ENCODE peak calls at places on chromosomes 12 and 14, in eight cellular contexts. One of them, this sample, is unnamed.

GRCh38 chr14:74019743-74020142 is 594 bp downstream of the BBOF1 start:
- DNase-seq in SJSA1: no peak
- DNase-seq in Peyer's patch: no peak
- DNase-seq in hepatocyte: peak
- DNase-seq in CD4-positive, alpha-beta memory T cell: no peak
- DNase-seq in breast epithelium: no peak
- DNase-seq in neural progenitor cell: peak
- DNase-seq in Jurkat, Clone E6-1: no peak
- DNase-seq in this sample: no peak

GRCh38 chr12:89179983-89180382 is 172.3 kb downstream of the DUSP6 start:
- DNase-seq in SJSA1: no peak
- DNase-seq in Peyer's patch: no peak
- DNase-seq in hepatocyte: peak
- DNase-seq in CD4-positive, alpha-beta memory T cell: no peak
- DNase-seq in breast epithelium: no peak
- DNase-seq in neural progenitor cell: no peak
- DNase-seq in Jurkat, Clone E6-1: no peak
- DNase-seq in this sample: peak

GRCh38 chr14:46259536-46259935 is 392.0 kb downstream of the RPL10L start:
- DNase-seq in SJSA1: no peak
- DNase-seq in Peyer's patch: no peak
- DNase-seq in hepatocyte: no peak
- DNase-seq in CD4-positive, alpha-beta memory T cell: no peak
- DNase-seq in breast epithelium: no peak
- DNase-seq in neural progenitor cell: peak
- DNase-seq in Jurkat, Clone E6-1: no peak
- DNase-seq in this sample: no peak

GRCh38 chr14:32408018-32408417 is 78.9 kb downstream of the AKAP6 start:
- DNase-seq in SJSA1: no peak
- DNase-seq in Peyer's patch: no peak
- DNase-seq in hepatocyte: peak
- DNase-seq in CD4-positive, alpha-beta memory T cell: no peak
- DNase-seq in breast epithelium: no peak
- DNase-seq in neural progenitor cell: no peak
- DNase-seq in Jurkat, Clone E6-1: no peak
- DNase-seq in this sample: no peak

GRCh38 chr14:64841121-64841611 is 38.5 kb downstream of the SPTB start:
- DNase-seq in SJSA1: peak
- DNase-seq in Peyer's patch: no peak
- DNase-seq in hepatocyte: peak
- DNase-seq in CD4-positive, alpha-beta memory T cell: no peak
- DNase-seq in breast epithelium: no peak
- DNase-seq in neural progenitor cell: peak
- DNase-seq in Jurkat, Clone E6-1: no peak
- DNase-seq in this sample: peak

GRCh38 chr12:97960741-97961608 is 498.4 kb downstream of the RMST start:
- DNase-seq in SJSA1: peak
- DNase-seq in Peyer's patch: no peak
- DNase-seq in hepatocyte: peak
- DNase-seq in CD4-positive, alpha-beta memory T cell: no peak
- DNase-seq in breast epithelium: no peak
- DNase-seq in neural progenitor cell: peak
- DNase-seq in Jurkat, Clone E6-1: peak
- DNase-seq in this sample: no peak

GRCh38 chr12:27324452-27324999 is 8.1 kb upstream of the BMAL2 start:
- DNase-seq in SJSA1: no peak
- DNase-seq in Peyer's patch: no peak
- DNase-seq in hepatocyte: no peak
- DNase-seq in CD4-positive, alpha-beta memory T cell: no peak
- DNase-seq in breast epithelium: no peak
- DNase-seq in neural progenitor cell: no peak
- DNase-seq in Jurkat, Clone E6-1: no peak
- DNase-seq in this sample: no peak

GRCh38 chr12:90321369-90321768 is 612.7 kb upstream of the ATP2B1 start:
- DNase-seq in SJSA1: no peak
- DNase-seq in Peyer's patch: no peak
- DNase-seq in hepatocyte: no peak
- DNase-seq in CD4-positive, alpha-beta memory T cell: no peak
- DNase-seq in breast epithelium: no peak
- DNase-seq in neural progenitor cell: no peak
- DNase-seq in Jurkat, Clone E6-1: no peak
- DNase-seq in this sample: no peak

GRCh38 chr12:82517808-82518207 is 159.5 kb downstream of the METTL25 start:
- DNase-seq in SJSA1: no peak
- DNase-seq in Peyer's patch: no peak
- DNase-seq in hepatocyte: no peak
- DNase-seq in CD4-positive, alpha-beta memory T cell: no peak
- DNase-seq in breast epithelium: no peak
- DNase-seq in neural progenitor cell: no peak
- DNase-seq in Jurkat, Clone E6-1: no peak
- DNase-seq in this sample: no peak

GRCh38 chr14:88630565-88630964 is 67.7 kb downstream of the ZC3H14 start:
- DNase-seq in SJSA1: peak
- DNase-seq in Peyer's patch: no peak
- DNase-seq in hepatocyte: peak
- DNase-seq in CD4-positive, alpha-beta memory T cell: no peak
- DNase-seq in breast epithelium: no peak
- DNase-seq in neural progenitor cell: no peak
- DNase-seq in Jurkat, Clone E6-1: no peak
- DNase-seq in this sample: no peak

GRCh38 chr12:71589478-71589881 is 74.2 kb downstream of the ZFC3H1 start:
- DNase-seq in SJSA1: no peak
- DNase-seq in Peyer's patch: no peak
- DNase-seq in hepatocyte: no peak
- DNase-seq in CD4-positive, alpha-beta memory T cell: no peak
- DNase-seq in breast epithelium: no peak
- DNase-seq in neural progenitor cell: no peak
- DNase-seq in Jurkat, Clone E6-1: no peak
- DNase-seq in this sample: no peak

GRCh38 chr12:116547955-116548471 is 11.2 kb upstream of the MAP1LC3B2 start:
- DNase-seq in SJSA1: peak
- DNase-seq in Peyer's patch: no peak
- DNase-seq in hepatocyte: no peak
- DNase-seq in CD4-positive, alpha-beta memory T cell: no peak
- DNase-seq in breast epithelium: no peak
- DNase-seq in neural progenitor cell: no peak
- DNase-seq in Jurkat, Clone E6-1: peak
- DNase-seq in this sample: no peak

DNA sequence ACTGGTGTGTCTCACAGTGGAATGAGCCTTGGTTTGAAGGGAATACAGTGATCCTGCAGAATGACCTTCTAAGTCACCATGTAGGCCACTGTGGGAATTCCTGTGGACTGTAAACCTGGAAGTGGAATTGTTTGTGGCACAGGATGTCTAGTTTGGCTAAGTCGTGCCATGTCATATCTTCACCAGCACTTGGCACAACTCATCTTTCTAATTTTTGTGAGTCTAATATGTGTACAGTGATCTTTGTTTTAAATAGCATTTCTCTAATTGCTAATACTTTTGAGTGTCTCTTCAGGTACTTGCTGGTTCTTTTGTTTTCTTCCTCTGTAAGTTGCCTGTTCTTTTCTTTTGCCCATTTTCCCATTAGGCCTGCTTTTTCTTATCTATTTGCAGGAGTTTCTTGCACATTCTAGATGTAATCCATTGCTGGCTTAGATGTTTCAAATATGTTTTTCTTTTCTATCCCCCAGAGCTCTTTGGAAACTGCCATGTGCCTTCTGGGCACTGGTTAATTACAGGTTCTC is 112.7 kb downstream of the VRK1 start:
- DNase-seq in SJSA1: no peak
- DNase-seq in Peyer's patch: no peak
- DNase-seq in hepatocyte: no peak
- DNase-seq in CD4-positive, alpha-beta memory T cell: no peak
- DNase-seq in breast epithelium: no peak
- DNase-seq in neural progenitor cell: no peak
- DNase-seq in Jurkat, Clone E6-1: no peak
- DNase-seq in this sample: no peak
- H3K4me3 ChIP-seq in SJSA1: no peak
- H3K4me3 ChIP-seq in Peyer's patch: no peak
- H3K4me3 ChIP-seq in hepatocyte: no peak
- H3K4me3 ChIP-seq in CD4-positive, alpha-beta memory T cell: no peak
- H3K4me3 ChIP-seq in breast epithelium: no peak
- H3K4me3 ChIP-seq in neural progenitor cell: no peak
- H3K4me3 ChIP-seq in Jurkat, Clone E6-1: no peak
- H3K4me3 ChIP-seq in this sample: no peak

GRCh38 chr12:43556057-43556456 is 4.1 kb upstream of the ADAMTS20 start:
- DNase-seq in SJSA1: no peak
- DNase-seq in Peyer's patch: no peak
- DNase-seq in hepatocyte: no peak
- DNase-seq in CD4-positive, alpha-beta memory T cell: no peak
- DNase-seq in breast epithelium: no peak
- DNase-seq in neural progenitor cell: no peak
- DNase-seq in Jurkat, Clone E6-1: no peak
- DNase-seq in this sample: no peak

GRCh38 chr12:43550831-43551270 is 1.2 kb downstream of the ADAMTS20 start:
- DNase-seq in SJSA1: no peak
- DNase-seq in Peyer's patch: no peak
- DNase-seq in hepatocyte: peak
- DNase-seq in CD4-positive, alpha-beta memory T cell: no peak
- DNase-seq in breast epithelium: no peak
- DNase-seq in neural progenitor cell: peak
- DNase-seq in Jurkat, Clone E6-1: no peak
- DNase-seq in this sample: no peak

GRCh38 chr12:43551971-43552559 is at the start of gene ADAMTS20:
- DNase-seq in SJSA1: no peak
- DNase-seq in Peyer's patch: no peak
- DNase-seq in hepatocyte: peak
- DNase-seq in CD4-positive, alpha-beta memory T cell: no peak
- DNase-seq in breast epithelium: no peak
- DNase-seq in neural progenitor cell: peak
- DNase-seq in Jurkat, Clone E6-1: no peak
- DNase-seq in this sample: no peak

DNA sequence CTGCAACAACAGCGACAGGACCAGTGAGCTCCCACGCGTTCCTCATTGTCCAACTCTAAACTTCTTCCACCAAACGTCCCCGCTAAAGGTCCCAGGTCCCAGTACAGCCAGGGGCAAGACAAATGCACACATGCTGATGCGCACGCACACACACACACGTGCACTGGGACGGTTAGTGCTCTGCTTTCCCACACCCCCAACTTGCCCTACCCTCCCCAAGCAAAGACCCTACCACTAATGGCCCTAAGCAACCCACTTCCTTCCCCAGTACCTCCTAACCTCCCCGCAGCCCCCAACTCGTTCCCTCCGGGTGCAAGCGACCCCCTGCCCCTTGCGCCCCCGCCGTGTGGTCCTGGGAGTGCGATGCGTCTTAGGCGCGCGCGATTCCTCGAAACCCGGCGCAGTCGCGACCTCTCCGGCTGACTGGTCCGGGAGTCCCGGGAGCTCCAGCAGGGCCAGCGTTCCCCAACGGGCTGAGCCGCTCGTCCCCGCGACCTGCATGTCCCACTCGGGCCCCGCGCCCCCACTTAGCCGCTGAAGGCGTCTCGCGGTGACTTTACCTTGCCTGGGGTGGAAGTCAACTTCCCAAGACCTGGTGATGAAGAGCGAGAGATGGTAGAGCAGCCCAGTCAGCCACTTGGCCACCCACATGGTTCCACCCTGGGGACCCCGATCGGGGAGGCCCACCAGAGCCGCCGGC is 582 bp downstream of the ADAMTS20 start:
- DNase-seq in SJSA1: no peak
- DNase-seq in Peyer's patch: no peak
- DNase-seq in hepatocyte: peak
- DNase-seq in CD4-positive, alpha-beta memory T cell: no peak
- DNase-seq in breast epithelium: no peak
- DNase-seq in neural progenitor cell: peak
- DNase-seq in Jurkat, Clone E6-1: no peak
- DNase-seq in this sample: no peak
- H3K4me3 ChIP-seq in SJSA1: no peak
- H3K4me3 ChIP-seq in Peyer's patch: no peak
- H3K4me3 ChIP-seq in hepatocyte: peak
- H3K4me3 ChIP-seq in CD4-positive, alpha-beta memory T cell: no peak
- H3K4me3 ChIP-seq in breast epithelium: no peak
- H3K4me3 ChIP-seq in neural progenitor cell: peak
- H3K4me3 ChIP-seq in Jurkat, Clone E6-1: no peak
- H3K4me3 ChIP-seq in this sample: no peak

DNA sequence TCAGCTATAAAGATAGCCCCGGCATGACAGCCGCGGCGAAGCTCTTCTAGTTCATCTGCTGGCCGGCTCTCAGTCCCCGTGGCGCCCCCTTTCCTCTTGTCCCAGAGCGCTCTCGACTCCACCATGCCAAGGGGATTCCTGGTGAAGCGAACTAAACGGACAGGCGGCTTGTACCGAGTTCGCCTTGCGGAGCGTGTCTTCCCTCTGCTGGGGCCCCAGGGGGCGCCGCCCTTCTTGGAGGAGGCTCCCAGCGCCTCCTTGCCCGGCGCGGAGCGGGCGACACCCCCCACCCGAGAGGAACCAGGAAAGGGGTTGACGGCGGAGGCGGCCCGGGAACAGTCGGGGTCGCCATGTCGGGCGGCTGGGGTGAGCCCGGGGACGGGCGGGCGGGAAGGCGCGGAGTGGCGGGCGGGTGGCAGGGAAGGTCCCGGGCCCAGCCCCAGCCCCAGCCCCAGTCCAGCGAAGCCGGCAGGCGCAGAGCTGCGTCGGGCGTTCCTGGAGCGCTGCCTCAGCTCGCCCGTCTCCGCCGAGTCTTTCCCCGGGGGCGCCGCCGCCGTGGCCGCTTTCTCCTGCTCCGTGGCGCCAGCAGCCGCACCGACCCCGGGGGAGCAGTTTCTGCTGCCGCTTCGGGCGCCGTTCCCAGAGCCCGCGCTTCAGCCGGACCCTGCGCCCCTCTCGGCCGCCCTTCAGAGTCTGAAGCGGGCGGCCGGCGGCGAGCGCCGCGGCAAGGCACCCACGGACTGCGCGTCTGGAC is at the start of gene INSM2:
- DNase-seq in SJSA1: no peak
- DNase-seq in Peyer's patch: no peak
- DNase-seq in hepatocyte: no peak
- DNase-seq in CD4-positive, alpha-beta memory T cell: peak
- DNase-seq in breast epithelium: no peak
- DNase-seq in neural progenitor cell: peak
- DNase-seq in Jurkat, Clone E6-1: peak
- DNase-seq in this sample: peak
- H3K4me3 ChIP-seq in SJSA1: peak
- H3K4me3 ChIP-seq in Peyer's patch: peak
- H3K4me3 ChIP-seq in hepatocyte: peak
- H3K4me3 ChIP-seq in CD4-positive, alpha-beta memory T cell: peak
- H3K4me3 ChIP-seq in breast epithelium: peak
- H3K4me3 ChIP-seq in neural progenitor cell: peak
- H3K4me3 ChIP-seq in Jurkat, Clone E6-1: peak
- H3K4me3 ChIP-seq in this sample: peak

DNA sequence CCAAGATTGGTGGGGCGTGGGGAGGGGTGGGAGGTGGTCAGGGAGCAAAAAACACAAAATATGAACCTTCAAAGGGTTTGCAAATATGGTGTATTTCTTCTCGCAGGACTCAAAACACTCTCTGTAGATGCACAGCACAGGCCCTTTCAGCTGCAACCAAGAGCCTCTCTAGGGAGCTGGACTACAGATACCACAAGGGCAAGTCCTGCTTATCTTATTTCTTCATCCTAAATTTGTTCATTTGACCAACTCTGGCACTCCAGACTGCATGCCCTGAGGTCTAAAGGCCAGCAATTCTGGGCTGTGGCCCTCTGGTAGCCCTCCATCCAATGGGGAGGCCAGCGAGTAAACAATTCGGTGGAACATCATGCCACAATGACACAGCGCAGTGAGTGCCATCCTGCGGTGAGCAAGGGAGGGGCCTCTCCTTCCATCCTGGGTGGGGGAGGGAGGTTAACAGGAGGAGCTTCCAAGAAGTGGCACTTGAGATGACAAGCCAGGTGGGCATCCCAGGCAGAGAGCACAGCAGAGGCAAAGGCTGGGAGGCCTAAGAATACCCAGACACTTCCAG is 616 bp upstream of the SELPLG start:
- DNase-seq in SJSA1: peak
- DNase-seq in Peyer's patch: no peak
- DNase-seq in hepatocyte: no peak
- DNase-seq in CD4-positive, alpha-beta memory T cell: peak
- DNase-seq in breast epithelium: no peak
- DNase-seq in neural progenitor cell: no peak
- DNase-seq in Jurkat, Clone E6-1: peak
- DNase-seq in this sample: no peak
- H3K4me3 ChIP-seq in SJSA1: no peak
- H3K4me3 ChIP-seq in Peyer's patch: peak
- H3K4me3 ChIP-seq in hepatocyte: no peak
- H3K4me3 ChIP-seq in CD4-positive, alpha-beta memory T cell: peak
- H3K4me3 ChIP-seq in breast epithelium: no peak
- H3K4me3 ChIP-seq in neural progenitor cell: no peak
- H3K4me3 ChIP-seq in Jurkat, Clone E6-1: peak
- H3K4me3 ChIP-seq in this sample: no peak

This sample was measured in lower leg skin.